ENCODE peak calls at places on chromosomes 13 and 19, in six cellular contexts. H is Panc1, V is breast epithelium, C is transverse colon, J is sigmoid colon, R is H1. L is an unnamed sample.

GRCh38 chr13:25103711-25104110 is 7.8 kb downstream of the PABPC3 start:
- DNase-seq in V (no peak), J (no peak), R (no peak), C (no peak), H (no peak), L (no peak)

GRCh38 chr13:48838193-48839000 is 137.3 kb upstream of the FNDC3A start:
- DNase-seq in C (no peak), J (no peak), H (peak), V (no peak), R (no peak), L (no peak)

GRCh38 chr13:21055016-21055415 is 6.4 kb downstream of the LATS2 start:
- DNase-seq in C (no peak), H (no peak), R (no peak), J (no peak), V (no peak), L (no peak)

GRCh38 chr13:26022538-26023292 is 29.1 kb downstream of the SHISA2 start:
- DNase-seq in H (peak), R (no peak), V (peak), J (no peak), C (no peak), L (no peak)

GRCh38 chr13:112940236-112940635 is 28.8 kb upstream of the MCF2L start:
- DNase-seq in C (no peak), H (no peak), J (peak), R (no peak), V (no peak), L (peak)

GRCh38 chr13:65855276-65855675 is 1374.9 kb downstream of the PCDH9 start:
- DNase-seq in C (no peak), V (no peak), R (no peak), J (no peak), H (no peak), L (no peak)

GRCh38 chr19:7550987-7551761 is 15.7 kb downstream of the PNPLA6 start:
- DNase-seq in H (no peak), J (peak), R (peak), C (peak), V (peak), L (no peak)

GRCh38 chr13:111215081-111216047 is 100.3 kb downstream of the ARHGEF7 start:
- DNase-seq in J (no peak), R (no peak), V (no peak), C (no peak), H (no peak), L (no peak)

GRCh38 chr13:27379694-27380596 is 44.5 kb upstream of the GTF3A start:
- DNase-seq in V (peak), C (peak), H (no peak), J (no peak), R (peak), L (no peak)

GRCh38 chr13:37657134-37657533 is 58.6 kb upstream of the POSTN start:
- DNase-seq in V (no peak), H (no peak), C (no peak), J (no peak), R (no peak), L (no peak)

GRCh38 chr13:40477623-40478608 is 188.5 kb downstream of the FOXO1 start:
- DNase-seq in R (no peak), C (no peak), J (peak), H (no peak), V (no peak), L (no peak)

GRCh38 chr13:23140492-23140891 is 40.3 kb upstream of the SGCG start:
- DNase-seq in R (no peak), V (no peak), J (no peak), H (peak), C (no peak), L (no peak)

GRCh38 chr13:22012676-22013075 is 341.8 kb downstream of the FGF9 start:
- DNase-seq in C (no peak), R (no peak), H (no peak), V (no peak), J (no peak), L (no peak)

GRCh38 chr19:19098084-19098702 is 34.4 kb downstream of the SLC25A42 start:
- DNase-seq in V (no peak), H (no peak), C (no peak), R (no peak), J (no peak), L (no peak)

GRCh38 chr19:19101540-19101939 is 36.7 kb downstream of the TMEM161A start:
- DNase-seq in H (no peak), R (no peak), C (no peak), J (no peak), V (no peak), L (no peak)

GRCh38 chr19:19095691-19096090 is 31.9 kb downstream of the SLC25A42 start:
- DNase-seq in C (no peak), H (no peak), V (no peak), J (no peak), R (no peak), L (no peak)

GRCh38 chr19:19096641-19097627 is 33.1 kb downstream of the SLC25A42 start:
- DNase-seq in H (no peak), V (no peak), R (no peak), J (no peak), C (peak), L (no peak)

GRCh38 chr19:19098703-19099632 is 35.2 kb downstream of the SLC25A42 start:
- DNase-seq in V (no peak), H (no peak), C (no peak), J (no peak), R (no peak), L (no peak)
- TF ChIP-seq POLR2AphosphoS5 in V (no peak), H (no peak), C (no peak), J (no peak), R (no peak), L (no peak)

DNA sequence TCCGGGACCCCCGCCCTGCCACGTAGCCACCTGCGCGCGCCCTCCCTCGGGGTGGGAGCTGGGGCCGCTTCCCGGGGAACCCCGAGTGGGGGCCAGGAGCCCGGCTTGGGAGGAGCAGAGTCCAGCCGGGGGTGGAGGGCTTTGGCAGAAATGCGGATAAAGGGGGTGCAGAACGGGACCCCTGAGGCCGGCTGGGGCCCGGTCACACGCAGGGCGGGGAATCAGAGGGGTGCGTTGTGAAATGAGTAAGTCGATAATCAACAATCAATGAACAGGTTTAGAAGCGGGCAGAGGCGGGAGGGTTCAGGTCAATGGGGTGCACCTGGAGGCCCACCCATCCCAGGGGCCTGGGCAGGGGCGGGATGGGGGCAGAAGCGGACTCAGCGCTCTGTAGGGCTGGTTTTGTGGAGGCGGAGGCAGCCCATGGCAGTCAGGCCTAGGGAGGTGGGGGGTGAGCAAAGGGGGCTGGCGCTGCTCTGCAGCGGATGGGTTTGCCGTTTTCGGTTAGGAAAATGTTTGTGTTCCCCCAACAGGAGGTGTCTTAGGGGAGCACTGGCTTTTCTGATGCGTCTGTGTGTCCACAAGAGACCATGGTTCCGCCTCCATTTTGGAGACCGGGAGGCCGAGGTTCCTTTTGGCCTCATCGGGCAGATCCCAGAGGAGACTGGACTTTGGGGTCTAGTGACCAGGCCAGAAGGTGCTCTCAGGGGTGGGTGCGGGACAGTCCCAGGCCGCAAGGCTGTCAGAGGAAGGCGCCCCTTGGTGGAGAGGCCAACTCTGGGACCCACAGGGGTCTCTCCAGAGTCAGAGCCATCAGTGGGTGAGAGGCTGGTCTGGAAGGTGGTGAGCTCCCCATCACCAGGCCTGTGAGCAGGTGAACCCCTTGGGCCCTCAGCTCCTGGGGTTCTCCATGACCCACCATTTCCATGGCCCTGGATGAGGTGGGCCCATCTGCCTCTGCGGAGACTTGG is 683 bp upstream of the DIRAS1 start:
- DNase-seq in R (no peak), C (no peak), H (no peak), J (no peak), V (no peak), L (no peak)
- H3K4me3 ChIP-seq in R (peak), C (peak), H (peak), J (peak), V (peak), L (peak)

DNA sequence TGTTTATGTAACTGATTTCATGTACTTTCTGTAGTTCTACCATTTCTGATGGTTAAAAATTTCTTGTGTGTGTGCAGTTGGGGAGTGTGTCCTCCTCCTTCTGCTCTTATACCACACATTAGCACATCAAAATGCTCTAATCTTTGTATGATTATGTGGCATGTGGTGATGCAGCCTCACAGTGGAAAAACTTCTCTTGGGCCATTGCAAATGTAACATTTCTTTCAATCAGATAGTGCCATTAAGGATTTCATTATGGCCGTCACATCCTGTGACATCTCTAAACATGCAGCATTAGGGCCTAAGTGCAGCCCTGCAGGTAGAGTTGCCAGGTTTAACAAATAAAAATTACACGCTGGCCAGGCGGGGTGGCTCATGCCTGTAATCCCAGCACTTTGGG is 24.9 kb upstream of the ALOX5AP start:
- DNase-seq in J (no peak), R (no peak), C (no peak), H (no peak), V (no peak), L (no peak)
- TF ChIP-seq POLR2AphosphoS5 in J (no peak), R (no peak), C (no peak), H (no peak), V (no peak), L (no peak)

DNA sequence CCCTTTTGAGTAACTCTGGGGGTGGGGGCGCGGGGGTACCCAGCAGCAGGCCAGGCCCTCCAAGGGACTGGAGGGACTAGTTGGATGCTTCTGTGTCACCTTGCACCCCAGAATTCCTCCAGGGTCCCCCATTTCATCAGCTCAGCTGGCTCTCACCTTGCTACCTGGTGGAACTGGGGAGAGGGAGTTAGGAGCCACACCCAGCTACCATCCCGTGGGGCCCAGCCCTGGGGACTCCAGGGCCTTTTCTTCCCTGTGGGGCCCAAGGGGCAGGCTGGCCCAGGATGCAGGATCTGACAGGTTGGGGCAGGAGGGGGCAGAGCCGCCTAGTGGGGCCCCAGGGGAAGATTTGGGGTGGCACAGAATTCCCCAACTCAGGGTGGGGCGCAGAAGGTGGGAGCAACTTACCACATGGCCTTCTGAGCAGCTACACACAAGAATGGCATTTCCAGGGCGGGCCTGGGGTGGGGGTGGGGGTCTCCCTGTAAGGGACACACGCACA is 32.8 kb upstream of the NANOS3 start:
- DNase-seq in H (no peak), R (no peak), V (no peak), C (no peak), J (no peak), L (peak)
- H3K4me3 ChIP-seq in H (no peak), R (no peak), V (no peak), C (no peak), J (no peak), L (no peak)

GRCh38 chr19:46660008-46660517 is 919 bp downstream of the DACT3 start:
- DNase-seq in V (no peak), R (no peak), J (peak), H (no peak), C (no peak), L (peak)
- TF ChIP-seq POLR2AphosphoS5 in V (no peak), R (no peak), J (no peak), H (no peak), C (no peak), L (no peak)

DNA sequence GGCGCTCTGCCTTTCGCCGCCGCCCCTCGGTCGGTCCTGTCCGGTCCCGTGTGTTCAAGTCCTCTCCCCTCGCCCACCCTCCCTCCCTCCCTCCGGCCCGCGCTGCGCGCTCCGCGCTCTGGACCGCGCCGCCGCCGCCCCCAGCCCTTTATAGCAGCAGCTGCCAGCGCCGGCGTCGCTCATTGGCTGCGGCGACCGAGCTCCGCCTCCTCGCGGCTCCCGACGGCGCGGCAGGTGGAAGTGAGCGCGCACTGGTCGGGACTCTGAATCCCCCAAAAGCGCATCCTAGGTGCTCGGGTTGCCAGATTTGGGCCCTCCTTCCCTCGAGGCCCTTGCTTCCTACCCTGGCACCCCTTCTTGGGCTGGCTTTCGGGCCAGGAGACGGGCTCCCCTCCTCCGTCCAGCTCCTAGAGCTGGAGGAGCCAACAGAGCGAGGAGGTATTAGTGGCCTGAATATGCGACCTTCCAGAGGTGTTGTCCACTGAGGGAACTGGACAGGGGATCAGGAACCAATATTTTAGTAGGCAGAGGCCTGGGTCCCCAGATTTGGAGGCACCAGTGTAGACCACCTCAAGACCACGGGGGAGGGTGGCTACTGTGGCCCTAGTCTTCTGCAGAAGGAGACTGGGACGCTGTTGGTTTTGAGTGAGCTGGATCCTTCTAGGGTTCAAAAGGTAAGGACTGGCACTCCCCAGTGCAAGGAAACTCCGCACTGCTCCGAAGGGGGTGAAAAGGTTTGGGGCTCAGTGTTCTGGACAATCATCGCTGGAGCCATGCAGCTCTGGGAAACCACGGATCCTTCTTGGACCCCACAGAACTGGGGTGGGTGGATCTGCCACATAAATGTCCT is at the start of gene ELAVL3:
- DNase-seq in R (no peak), C (no peak), J (no peak), H (no peak), V (no peak), L (no peak)
- H3K4me3 ChIP-seq in R (peak), C (no peak), J (peak), H (peak), V (peak), L (peak)

DNA sequence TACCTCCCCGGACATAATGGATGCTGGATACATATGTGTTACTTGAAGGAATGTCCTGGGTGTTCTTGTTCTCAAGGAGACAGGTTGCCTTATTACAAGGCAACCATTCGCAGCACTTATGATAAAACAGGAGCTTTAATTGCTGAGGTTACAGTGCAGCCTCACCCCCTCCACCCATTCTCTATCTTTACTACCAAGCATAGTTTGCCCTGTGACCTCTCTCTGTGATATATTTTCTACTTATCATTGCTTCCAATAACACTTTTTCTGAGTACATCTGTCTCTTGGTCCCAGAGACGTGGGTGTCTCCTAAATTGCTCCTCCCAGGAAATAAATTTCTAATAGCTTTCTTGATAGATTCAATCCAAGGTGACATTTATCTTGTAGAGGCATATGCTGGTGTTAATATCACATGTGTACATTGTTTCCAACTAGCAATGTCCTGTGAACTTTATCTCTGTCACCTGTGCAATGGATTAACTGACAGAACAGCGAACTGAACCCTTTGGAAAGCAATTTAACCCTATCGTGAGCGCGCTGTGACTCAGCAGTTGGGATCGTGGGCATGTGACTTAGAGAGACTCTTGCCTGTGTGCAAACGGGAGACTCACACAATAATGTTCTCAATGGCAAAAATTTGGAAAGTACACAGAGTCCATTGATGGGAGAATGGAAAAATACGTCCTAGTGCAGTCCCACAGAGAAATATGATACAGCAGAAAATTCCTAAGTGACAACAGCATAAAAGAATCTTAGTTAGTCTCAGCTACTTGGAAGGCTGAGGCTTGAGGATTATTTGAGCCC is 6.9 kb upstream of the MAP2K2 start:
- DNase-seq in V (no peak), R (no peak), C (peak), J (no peak), H (no peak), L (no peak)
- TF ChIP-seq POLR2AphosphoS5 in V (no peak), R (no peak), C (no peak), J (no peak), H (no peak), L (no peak)